ENCODE peak calls at places on chromosomes 16 and 17, in eight cellular contexts. J is PC-3, Y is left ventricle myocardium inferior, R is ovary, M is upper lobe of right lung, Q is heart right ventricle, F is body of pancreas, C is AG04450. K is an unnamed sample.

GRCh38 chr16:20347666-20348364 is 4.7 kb downstream of the UMOD start:
- DNase-seq in Y (no peak), J (no peak), C (no peak), F (no peak), M (no peak), R (no peak), Q (no peak), K (no peak)

GRCh38 chr17:29066603-29067002 is 23.7 kb downstream of the PIPOX start:
- DNase-seq in Q (no peak), Y (no peak), F (no peak), J (no peak), R (no peak), C (no peak), M (no peak), K (no peak)

GRCh38 chr17:7132511-7133094 is 18.0 kb upstream of the ASGR2 start:
- DNase-seq in R (no peak), J (no peak), Q (no peak), Y (no peak), M (peak; percentile 55), F (peak; percentile 40), C (no peak), K (peak; percentile 42)

GRCh38 chr17:42017866-42018200 is 594 bp upstream of the DNAJC7 start:
- DNase-seq in R (no peak), Y (no peak), M (no peak), F (no peak), J (no peak), C (no peak), Q (no peak), K (no peak)

GRCh38 chr17:74725111-74725510 is 11.9 kb upstream of the RAB37 start:
- DNase-seq in Q (no peak), R (no peak), J (no peak), Y (no peak), F (no peak), C (no peak), M (peak; percentile 43), K (no peak)

GRCh38 chr16:24652803-24653202 is 76.6 kb upstream of the TNRC6A start:
- DNase-seq in Q (no peak), R (no peak), C (no peak), J (no peak), M (no peak), F (no peak), Y (no peak), K (no peak)

GRCh38 chr17:63946440-63947363 is 14.6 kb upstream of the CD79B start:
- DNase-seq in R (no peak), M (no peak), F (peak; percentile 41), C (no peak), Y (no peak), J (peak; percentile 60), Q (peak; percentile 35), K (peak; percentile 45)

GRCh38 chr16:67245674-67246080 is 1.6 kb downstream of the FHOD1 start:
- DNase-seq in F (no peak), C (no peak), Q (no peak), M (no peak), R (no peak), J (peak; percentile 39), Y (no peak), K (no peak)

GRCh38 chr17:48586355-48586924 is 3.6 kb downstream of the HOXB3 start:
- DNase-seq in M (no peak), R (no peak), Q (no peak), F (no peak), J (no peak), Y (no peak), C (no peak), K (no peak)

GRCh38 chr17:50274142-50274944 is at the start of gene TMEM92:
- DNase-seq in Q (no peak), J (peak; percentile 87), M (peak; percentile 92), Y (no peak), C (no peak), F (peak; percentile 50), R (peak; percentile 67), K (no peak)

GRCh38 chr17:4679652-4680051 is 24.3 kb downstream of the PELP1 start:
- DNase-seq in C (peak; percentile 8), Q (no peak), J (peak; percentile 81), F (no peak), M (no peak), Y (no peak), R (no peak), K (no peak)

GRCh38 chr16:82990155-82990554 is 363.4 kb downstream of the CDH13 start:
- DNase-seq in C (peak; percentile 32), Y (no peak), F (no peak), Q (no peak), M (no peak), J (no peak), R (no peak), K (no peak)

GRCh38 chr16:81600275-81600674 is 155.7 kb downstream of the CMIP start:
- DNase-seq in M (no peak), F (no peak), Y (no peak), Q (no peak), J (peak; percentile 76), R (no peak), C (no peak), K (no peak)

GRCh38 chr17:73933871-73934270 is 269.6 kb upstream of the RPL38 start:
- DNase-seq in C (no peak), M (no peak), Y (no peak), F (no peak), Q (no peak), J (no peak), R (no peak), K (no peak)

GRCh38 chr17:81959362-81960129 is 1.4 kb downstream of the NOTUM start:
- DNase-seq in Q (peak; percentile 81), R (peak; percentile 77), C (no peak), F (peak; percentile 63), Y (peak; percentile 75), M (peak; percentile 88), J (peak; percentile 59), K (peak; percentile 81)

GRCh38 chr16:9151074-9151473 is 59.6 kb downstream of the HAPSTR1 start:
- DNase-seq in M (no peak), F (no peak), Y (no peak), Q (no peak), R (no peak), C (no peak), J (no peak), K (no peak)

DNA sequence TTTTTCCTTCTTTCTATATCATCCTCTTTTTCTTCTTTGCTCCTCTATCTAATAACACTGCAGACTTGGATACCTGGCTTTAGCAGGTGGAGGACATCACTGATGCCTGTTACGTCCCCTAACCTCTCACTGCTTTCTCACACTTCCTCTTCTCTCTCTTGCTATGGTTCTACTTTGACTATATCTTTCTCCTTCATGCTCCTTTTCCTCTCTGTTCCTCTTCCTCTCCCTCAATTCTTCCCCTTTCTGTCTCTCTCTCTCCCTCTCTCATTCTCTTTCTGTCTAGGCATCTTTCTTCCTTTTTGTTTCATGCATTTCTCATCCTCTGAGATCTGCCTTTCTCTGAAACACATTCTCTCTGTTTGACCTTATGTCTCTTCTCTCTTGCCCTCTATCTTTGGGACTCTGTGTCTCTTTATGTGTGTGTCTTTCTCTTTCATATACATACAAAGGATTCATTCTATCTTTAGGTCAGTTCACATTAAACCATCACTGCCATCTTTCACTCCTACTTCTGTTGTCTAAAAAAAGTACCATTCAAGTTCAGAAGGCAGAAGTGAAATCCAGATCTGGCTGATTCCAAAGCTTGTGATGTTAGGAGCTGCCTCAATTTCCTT is 353.7 kb downstream of the SHISA9 start:
- DNase-seq in R (no peak), Q (no peak), J (no peak), C (no peak), F (no peak), Y (no peak), M (no peak), K (no peak)
- H3K9me3 ChIP-seq in R (peaks cover 4% of the 10 kb centered on the region), Q (no peaks in the 10 kb centered on the region), J (no peaks in the 10 kb centered on the region), C (peaks cover 27% of the 10 kb centered on the region), F (peaks cover 6% of the 10 kb centered on the region), Y (peaks cover 11% of the 10 kb centered on the region), M (no peaks in the 10 kb centered on the region), K (no peaks in the 10 kb centered on the region)

GRCh38 chr17:80649672-80650338 is 105.2 kb downstream of the RPTOR start:
- DNase-seq in Q (peak; percentile 61), Y (peak; percentile 57), J (peak; percentile 64), M (no peak), R (no peak), F (peak; percentile 53), C (peak; percentile 45), K (peak; percentile 25)
- TF ChIP-seq CTCF in Q (peak; percentile 55), Y (peak; percentile 64), J (peak; percentile 96), M (peak; percentile 20), R (no peak), F (peak; percentile 18), C (peak; percentile 56), K (no peak)

DNA sequence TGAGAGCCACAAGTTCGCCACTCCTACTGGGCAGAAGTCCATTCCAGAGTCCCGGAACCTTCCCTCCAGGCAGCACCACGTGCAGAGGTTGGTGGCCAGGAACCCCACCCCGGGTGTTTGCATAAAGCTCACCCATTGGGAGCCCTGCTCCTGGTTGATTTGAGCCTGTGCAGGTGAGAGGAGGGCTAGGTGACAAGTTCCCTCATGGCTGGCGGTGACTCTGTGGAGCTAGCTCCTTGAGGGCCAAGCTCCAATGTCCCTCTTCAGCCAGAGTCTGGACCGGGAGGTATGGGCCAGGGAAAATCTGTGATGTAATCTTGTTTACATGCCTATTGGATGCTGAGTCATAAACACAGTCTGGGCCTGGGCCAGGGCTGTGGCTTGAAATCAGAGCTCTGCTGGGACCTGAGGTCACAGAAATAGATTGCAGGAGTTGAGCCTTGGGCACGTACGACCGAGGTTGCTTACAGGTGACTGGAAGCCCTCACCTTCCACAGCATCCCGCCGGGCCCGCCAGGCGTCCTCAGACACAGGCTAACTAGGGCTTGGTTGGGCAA is 118.9 kb downstream of the AATF start:
- DNase-seq in Y (peak; percentile 33), F (peak; percentile 59), R (no peak), Q (peak; percentile 22), M (no peak), J (peak; percentile 87), C (peak; percentile 38), K (no peak)
- H3K27me3 ChIP-seq in Y (peaks cover 80% of the 10 kb centered on the region), F (no peaks in the 10 kb centered on the region), R (no peaks in the 10 kb centered on the region), Q (peaks cover 44% of the 10 kb centered on the region), M (peaks cover 9% of the 10 kb centered on the region), J (no peaks in the 10 kb centered on the region), C (peaks cover 31% of the 10 kb centered on the region), K (no peaks in the 10 kb centered on the region)

GRCh38 chr17:47277921-47278320 is 24.3 kb downstream of the ITGB3 start:
- DNase-seq in M (no peak), F (no peak), Y (no peak), J (no peak), R (no peak), Q (no peak), C (no peak), K (no peak)

GRCh38 chr17:47278561-47278960 is 24.9 kb downstream of the ITGB3 start:
- DNase-seq in Q (no peak), C (no peak), J (no peak), M (no peak), Y (no peak), R (no peak), F (no peak), K (no peak)

GRCh38 chr17:47276444-47276843 is 22.8 kb downstream of the ITGB3 start:
- DNase-seq in R (no peak), J (no peak), C (no peak), F (no peak), Y (no peak), Q (no peak), M (no peak), K (no peak)

GRCh38 chr17:47275245-47275984 is 21.8 kb downstream of the ITGB3 start:
- DNase-seq in R (peak; percentile 94), Y (peak; percentile 93), C (peak; percentile 83), J (peak; percentile 95), M (no peak), Q (peak; percentile 91), F (peak; percentile 54), K (no peak)

DNA sequence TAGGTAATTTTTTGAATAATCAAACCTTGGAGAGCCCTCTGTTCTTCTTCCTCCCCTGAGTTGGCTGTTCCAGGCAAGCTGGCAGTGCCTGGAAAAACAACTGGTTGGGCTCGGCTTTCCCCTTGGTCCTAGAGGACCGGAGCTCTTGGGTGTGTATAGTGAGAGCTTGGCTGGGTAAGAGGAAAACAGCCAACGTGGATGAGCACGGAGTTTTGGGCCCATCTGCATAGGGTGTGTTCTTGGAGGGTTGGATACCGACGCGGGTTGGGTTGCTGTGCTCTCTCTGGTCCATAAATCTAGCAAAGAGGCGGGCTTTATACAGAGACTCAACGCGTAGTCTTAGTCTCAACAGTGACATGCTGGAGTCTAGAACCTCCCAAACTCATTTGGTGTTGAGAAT is 23.2 kb downstream of the ITGB3 start:
- DNase-seq in F (peak; percentile 71), M (peak; percentile 68), R (peak; percentile 69), C (no peak), J (peak; percentile 57), Y (peak; percentile 73), Q (peak; percentile 68), K (no peak)
- H3K9me3 ChIP-seq in F (no peaks in the 10 kb centered on the region), M (no peaks in the 10 kb centered on the region), R (no peaks in the 10 kb centered on the region), C (no peaks in the 10 kb centered on the region), J (no peaks in the 10 kb centered on the region), Y (no peaks in the 10 kb centered on the region), Q (no peaks in the 10 kb centered on the region), K (no peaks in the 10 kb centered on the region)

K was measured in CD4-positive, alpha-beta T cell.